ENCODE peak calls at places on chromosomes 12 and 14, in four cellular contexts. T is DND-41; F is ascending aorta; Y is CD4-positive, alpha-beta memory T cell. M is an unnamed sample. For H3K4me1 and H3K27me3, the result is how much of the 10 kb centered on the place peaks cover.

GRCh38 chr12:59113831-59114273 is 193.5 kb upstream of the LRIG3 start:
- DNase-seq in T (peak), F (peak), Y (peak), M (no peak)

GRCh38 chr14:103144085-103144484 is 20.8 kb downstream of the TNFAIP2 start:
- DNase-seq in T (no peak), F (no peak), Y (no peak), M (no peak)

GRCh38 chr12:41680155-41680554 is 464.5 kb downstream of the GXYLT1 start:
- DNase-seq in T (no peak), F (no peak), Y (no peak), M (no peak)

GRCh38 chr12:81365284-81365683 is 287.4 kb downstream of the ACSS3 start:
- DNase-seq in T (no peak), F (no peak), Y (no peak), M (no peak)

GRCh38 chr14:68793734-68794129 is 865 bp upstream of the ZFP36L1 start:
- DNase-seq in T (no peak), F (no peak), Y (no peak), M (peak)

GRCh38 chr14:67806228-67806627 is 10.2 kb downstream of the ZFYVE26 start:
- DNase-seq in T (no peak), F (no peak), Y (no peak), M (no peak)

GRCh38 chr12:130339946-130340345 is 2.3 kb downstream of the PIWIL1 start:
- DNase-seq in T (no peak), F (no peak), Y (no peak), M (no peak)

GRCh38 chr14:77868552-77869300 is 68.8 kb downstream of the ADCK1 start:
- DNase-seq in T (peak), F (no peak), Y (no peak), M (no peak)

GRCh38 chr12:50103767-50104321 is at the start of gene GPD1:
- DNase-seq in T (peak), F (no peak), Y (no peak), M (no peak)

GRCh38 chr12:6955462-6956331 is 4.5 kb downstream of the PTPN6 start:
- DNase-seq in T (no peak), F (no peak), Y (no peak), M (no peak)

GRCh38 chr12:28709996-28710685 is 438.9 kb upstream of the FAR2 start:
- DNase-seq in T (no peak), F (no peak), Y (no peak), M (no peak)

GRCh38 chr14:99382781-99383456 is 97.7 kb downstream of the SETD3 start:
- DNase-seq in T (no peak), F (no peak), Y (no peak), M (no peak)

GRCh38 chr12:116677202-116677651 is 60.6 kb downstream of the SPRING1 start:
- DNase-seq in T (no peak), F (no peak), Y (no peak), M (no peak)

GRCh38 chr12:122862872-122863701 is 27.8 kb downstream of the HIP1R start:
- DNase-seq in T (no peak), F (no peak), Y (no peak), M (no peak)

GRCh38 chr14:95331708-95332408 is 12.2 kb upstream of the CLMN start:
- DNase-seq in T (no peak), F (no peak), Y (no peak), M (no peak)

GRCh38 chr12:110585231-110585799 is 2.2 kb upstream of the PPTC7 start:
- DNase-seq in T (peak), F (no peak), Y (no peak), M (peak)

GRCh38 chr12:99975321-99975720 is 9.4 kb downstream of the ANKS1B start:
- DNase-seq in T (no peak), F (no peak), Y (no peak), M (no peak)

GRCh38 chr12:79128956-79129355 is 264.4 kb downstream of the SYT1 start:
- DNase-seq in T (no peak), F (no peak), Y (no peak), M (no peak)

GRCh38 chr12:63276537-63277365 is 125.8 kb upstream of the AVPR1A start:
- DNase-seq in T (peak), F (no peak), Y (no peak), M (no peak)

GRCh38 chr14:101357559-101358319 is 203.6 kb upstream of the DIO3 start:
- DNase-seq in T (no peak), F (no peak), Y (no peak), M (no peak)

GRCh38 chr12:108019862-108020261 is 109.2 kb upstream of the WSCD2 start:
- DNase-seq in T (no peak), F (no peak), Y (no peak), M (no peak)

GRCh38 chr12:57058454-57058853 is 8.5 kb upstream of the MYO1A start:
- DNase-seq in T (no peak), F (no peak), Y (no peak), M (no peak)

GRCh38 chr12:43428088-43428600 is 123.9 kb downstream of the ADAMTS20 start:
- DNase-seq in T (no peak), F (no peak), Y (no peak), M (no peak)

GRCh38 chr12:108947097-108947496 is 67.2 kb downstream of the DAO start:
- DNase-seq in T (no peak), F (no peak), Y (no peak), M (no peak)

GRCh38 chr12:21438643-21439042 is 1.2 kb downstream of the PYROXD1 start:
- DNase-seq in T (no peak), F (no peak), Y (no peak), M (no peak)

GRCh38 chr12:70920251-70920851 is at the start of gene PTPRR:
- DNase-seq in T (no peak), F (no peak), Y (no peak), M (no peak)

GRCh38 chr12:92404921-92405320 is 259.3 kb upstream of the BTG1 start:
- DNase-seq in T (no peak), F (no peak), Y (no peak), M (no peak)

GRCh38 chr14:105332352-105332874 is 17.9 kb downstream of the PACS2 start:
- DNase-seq in T (no peak), F (no peak), Y (no peak), M (no peak)

GRCh38 chr14:91506226-91506625 is 3.9 kb downstream of the PPP4R3A start:
- DNase-seq in T (no peak), F (no peak), Y (no peak), M (no peak)

GRCh38 chr12:64560395-64561301 is 49.6 kb upstream of the RASSF3 start:
- DNase-seq in T (no peak), F (no peak), Y (no peak), M (no peak)

GRCh38 chr14:73724696-73725095 is 10.5 kb upstream of the PNMA1 start:
- DNase-seq in T (no peak), F (no peak), Y (no peak), M (no peak)
- H3K4me3 ChIP-seq in T (no peak), F (no peak), Y (no peak), M (no peak)

GRCh38 chr14:90424075-90424474 is 27.2 kb downstream of the CALM1 start:
- DNase-seq in T (no peak), F (no peak), Y (no peak), M (no peak)
- H3K4me1 ChIP-seq in T (under half), F (under half), Y (under half), M (under half)

GRCh38 chr12:68177562-68177961 is 18.0 kb upstream of the IFNG start:
- DNase-seq in T (no peak), F (no peak), Y (no peak), M (no peak)

GRCh38 chr12:68178184-68178583 is 18.6 kb upstream of the IFNG start:
- DNase-seq in T (no peak), F (no peak), Y (no peak), M (no peak)

GRCh38 chr12:68176252-68176651 is 16.7 kb upstream of the IFNG start:
- DNase-seq in T (no peak), F (no peak), Y (no peak), M (no peak)

GRCh38 chr12:68180792-68181744 is 21.5 kb upstream of the IFNG start:
- DNase-seq in T (peak), F (no peak), Y (peak), M (no peak)

DNA sequence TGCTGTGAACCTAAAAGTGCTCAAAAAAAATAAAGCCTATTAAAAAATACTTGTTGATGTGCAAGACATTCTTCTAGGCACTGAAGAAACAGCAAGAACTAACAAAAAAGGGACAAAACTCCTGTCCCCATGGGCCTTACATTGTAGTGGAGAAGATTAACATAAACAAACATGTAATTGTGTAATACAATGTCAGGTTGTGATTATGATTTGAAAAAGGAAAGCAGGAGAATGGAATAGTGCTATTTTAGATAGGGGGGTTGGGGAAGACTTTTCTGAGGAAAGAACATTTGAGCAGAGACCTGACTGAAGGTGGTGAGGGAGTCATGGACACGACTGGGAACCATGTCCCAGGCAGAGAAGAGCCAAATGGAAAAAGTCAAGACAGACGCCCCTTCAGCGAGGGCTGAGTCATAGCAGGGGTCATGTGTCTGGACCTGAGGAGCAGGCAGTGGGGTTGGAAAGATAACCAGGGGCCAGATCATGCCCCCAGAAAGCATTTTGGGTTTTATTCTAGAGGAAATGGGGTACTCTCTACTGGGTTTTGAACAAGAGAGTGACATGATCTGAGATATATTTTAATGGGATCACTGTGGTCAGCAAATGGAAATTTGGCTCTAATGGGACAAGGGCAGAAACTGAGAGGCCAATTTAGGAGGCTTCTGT is 19.4 kb upstream of the IFNG start:
- DNase-seq in T (no peak), F (no peak), Y (no peak), M (no peak)
- H3K27me3 ChIP-seq in T (under half), F (under half), Y (under half), M (under half)

GRCh38 chr12:14885718-14886201 is at the start of gene MGP:
- DNase-seq in T (no peak), F (peak), Y (no peak), M (no peak)
- H3K4me3 ChIP-seq in T (no peak), F (peak), Y (no peak), M (no peak)

GRCh38 chr12:104712477-104712876 is 245.6 kb downstream of the SLC41A2 start:
- DNase-seq in T (no peak), F (no peak), Y (no peak), M (no peak)

GRCh38 chr12:104715562-104716182 is 242.4 kb downstream of the SLC41A2 start:
- DNase-seq in T (peak), F (no peak), Y (no peak), M (no peak)

GRCh38 chr12:104714369-104714768 is 243.7 kb downstream of the SLC41A2 start:
- DNase-seq in T (no peak), F (no peak), Y (no peak), M (no peak)

GRCh38 chr12:104712968-104713367 is 245.1 kb downstream of the SLC41A2 start:
- DNase-seq in T (no peak), F (no peak), Y (no peak), M (no peak)

GRCh38 chr12:104713444-104713843 is 244.6 kb downstream of the SLC41A2 start:
- DNase-seq in T (no peak), F (no peak), Y (no peak), M (no peak)
- H3K4me1 ChIP-seq in T (half or more), F (under half), Y (under half), M (under half)

GRCh38 chr12:102461501-102461900 is 18.9 kb downstream of the IGF1 start:
- DNase-seq in T (no peak), F (no peak), Y (no peak), M (no peak)
- H3K27me3 ChIP-seq in T (under half), F (under half), Y (under half), M (under half)

DNA sequence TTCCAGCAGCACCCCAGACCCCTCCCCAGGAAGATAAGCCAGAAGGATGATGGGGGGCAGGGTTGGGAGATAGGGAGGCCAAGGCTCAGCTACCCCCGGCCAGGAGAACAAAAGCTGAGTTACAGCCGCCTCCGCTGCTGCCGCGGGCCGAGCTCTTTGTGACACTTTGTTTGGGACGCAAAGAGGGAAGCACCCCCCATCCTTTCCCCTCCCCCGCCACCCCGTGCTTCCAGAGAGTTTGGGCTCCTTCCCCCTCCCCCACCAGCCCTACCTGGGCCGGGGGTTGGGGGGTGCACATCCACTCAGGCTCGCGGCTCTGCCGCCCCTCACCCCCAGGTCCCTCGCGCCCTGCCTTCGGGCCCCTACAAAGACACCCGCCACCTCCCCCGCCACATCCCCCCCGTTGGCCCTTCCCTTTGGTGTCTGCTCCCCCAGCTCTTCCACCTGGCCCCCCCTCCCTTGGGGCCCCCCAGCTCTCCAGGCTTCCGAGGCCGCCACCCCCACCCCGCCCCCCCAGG is 780 bp downstream of the ZNF219 start:
- DNase-seq in T (no peak), F (no peak), Y (no peak), M (no peak)
- H3K4me3 ChIP-seq in T (peak), F (peak), Y (no peak), M (no peak)

M was measured in CD8-positive, alpha-beta T cell.